ENCODE peak calls at places on chromosomes 4 and X, in nine cellular contexts. Q is ACHN, N is mesendoderm, H is iPS-NIHi11, S is A549, X is nephron progenitor cell, K is hepatic stellate cell, J is neuronal stem cell, A is GM03348. Z is an unnamed sample.

GRCh38 chr4:22514001-22514400 is 1.9 kb downstream of the ADGRA3 start:
- DNase-seq in Q (peak), N (no peak), H (no peak), S (peak), X (no peak), K (peak), J (no peak), A (peak), Z (no peak)

GRCh38 chr4:15735531-15735930 is 32.7 kb downstream of the BST1 start:
- DNase-seq in Q (no peak), N (no peak), H (no peak), S (no peak), X (no peak), K (no peak), J (no peak), A (no peak), Z (no peak)

GRCh38 chrX:151175283-151176062 is 911 bp upstream of the GPR50 start:
- DNase-seq in Q (no peak), N (no peak), H (no peak), S (no peak), X (peak), K (no peak), J (no peak), A (no peak), Z (no peak)

GRCh38 chrX:129961180-129962083 is 21.0 kb upstream of the BCORL1 start:
- DNase-seq in Q (peak), N (peak), H (peak), S (peak), X (peak), K (no peak), J (no peak), A (no peak), Z (no peak)

GRCh38 chr4:109803924-109804571 is 2.2 kb upstream of the CFI start:
- DNase-seq in Q (peak), N (peak), H (peak), S (peak), X (no peak), K (peak), J (peak), A (peak), Z (peak)

GRCh38 chr4:39756159-39756558 is 58.2 kb downstream of the UBE2K start:
- DNase-seq in Q (no peak), N (no peak), H (no peak), S (no peak), X (no peak), K (no peak), J (no peak), A (no peak), Z (no peak)

GRCh38 chr4:34891892-34892291 is 1352.4 kb downstream of the ARAP2 start:
- DNase-seq in Q (no peak), N (no peak), H (no peak), S (no peak), X (no peak), K (no peak), J (no peak), A (no peak), Z (no peak)

GRCh38 chr4:150160473-150160872 is 82.2 kb downstream of the DCLK2 start:
- DNase-seq in Q (no peak), N (no peak), H (no peak), S (no peak), X (no peak), K (no peak), J (no peak), A (no peak), Z (no peak)

GRCh38 chr4:154466336-154466735 is 25.3 kb downstream of the DCHS2 start:
- DNase-seq in Q (no peak), N (peak), H (no peak), S (no peak), X (no peak), K (no peak), J (no peak), A (no peak), Z (no peak)

GRCh38 chrX:78330540-78330939 is 3.1 kb upstream of the CYSLTR1 start:
- DNase-seq in Q (no peak), N (no peak), H (no peak), S (no peak), X (no peak), K (no peak), J (no peak), A (no peak), Z (no peak)

GRCh38 chr4:104915864-104916263 is 230.8 kb upstream of the TET2 start:
- DNase-seq in Q (no peak), N (no peak), H (peak), S (no peak), X (no peak), K (no peak), J (no peak), A (no peak), Z (peak)

GRCh38 chrX:118530537-118530936 is 34.9 kb downstream of the DOCK11 start:
- DNase-seq in Q (no peak), N (no peak), H (no peak), S (no peak), X (no peak), K (peak), J (no peak), A (peak), Z (no peak)

GRCh38 chr4:84529169-84529751 is 30.2 kb upstream of the NKX6-1 start:
- DNase-seq in Q (peak), N (peak), H (peak), S (peak), X (peak), K (peak), J (no peak), A (peak), Z (no peak)

GRCh38 chrX:129139837-129140679 is 383.2 kb downstream of the SMARCA1 start:
- DNase-seq in Q (no peak), N (no peak), H (no peak), S (no peak), X (no peak), K (no peak), J (no peak), A (no peak), Z (no peak)

GRCh38 chr4:44772340-44772739 is 46.0 kb upstream of the GNPDA2 start:
- DNase-seq in Q (no peak), N (no peak), H (no peak), S (no peak), X (no peak), K (no peak), J (no peak), A (no peak), Z (no peak)

GRCh38 chrX:102546818-102547493 is 30.4 kb upstream of the TMSB15A start:
- DNase-seq in Q (no peak), N (no peak), H (no peak), S (no peak), X (no peak), K (peak), J (no peak), A (peak), Z (no peak)

GRCh38 chr4:38294238-38294637 is 334.0 kb downstream of the PTTG2 start:
- DNase-seq in Q (no peak), N (no peak), H (no peak), S (no peak), X (no peak), K (no peak), J (no peak), A (no peak), Z (no peak)

Z was measured in HAP-1.